ENCODE peak calls at places on chromosomes 16 and 17, in nine cellular contexts. K is AG10803, Z is progenitor cell of endocrine pancreas, U is endothelial cell, H is neural progenitor cell, P is pancreas, C is fibroblast of mammary gland, I is esophagus squamous epithelium, R is brain microvascular endothelial cell. W is an unnamed sample.
A peak's percentile ranks its signal among the peaks of the same experiment; 100 is the strongest.

GRCh38 chr16:2584742-2585650 is 47.2 kb downstream of the PDPK1 start:
- DNase-seq in K (peak; percentile 27), Z (no peak), U (no peak), H (no peak), P (peak; percentile 55), C (peak; percentile 36), I (no peak), R (no peak), W (no peak)

GRCh38 chr17:52524238-52524637 is 365.7 kb upstream of the CA10 start:
- DNase-seq in K (no peak), Z (no peak), U (no peak), H (no peak), P (no peak), C (no peak), I (no peak), R (no peak), W (no peak)

GRCh38 chr16:14378131-14378551 is 251.9 kb downstream of the PARN start:
- DNase-seq in K (peak; percentile 95), Z (no peak), U (no peak), H (no peak), P (no peak), C (peak; percentile 93), I (no peak), R (no peak), W (no peak)

GRCh38 chr16:69169051-69169450 is 17.9 kb upstream of the SNTB2 start:
- DNase-seq in K (no peak), Z (no peak), U (no peak), H (no peak), P (no peak), C (no peak), I (no peak), R (no peak), W (no peak)

GRCh38 chr17:5942687-5943086 is 127.5 kb upstream of the WSCD1 start:
- DNase-seq in K (no peak), Z (no peak), U (peak; percentile 10), H (no peak), P (no peak), C (no peak), I (no peak), R (no peak), W (no peak)

GRCh38 chr16:81939164-81940067 is 71.9 kb downstream of the SDR42E1 start:
- DNase-seq in K (no peak), Z (no peak), U (peak; percentile 26), H (peak; percentile 57), P (no peak), C (no peak), I (no peak), R (no peak), W (no peak)

GRCh38 chr16:72921106-72921505 is 126.8 kb downstream of the ZFHX3 start:
- DNase-seq in K (no peak), Z (no peak), U (no peak), H (no peak), P (no peak), C (no peak), I (no peak), R (no peak), W (no peak)

GRCh38 chr16:1933097-1933661 is 9.8 kb downstream of the MSRB1 start:
- DNase-seq in K (no peak), Z (no peak), U (no peak), H (no peak), P (peak; percentile 84), C (no peak), I (no peak), R (no peak), W (peak; percentile 30)

GRCh38 chr17:56812971-56813388 is 20.7 kb downstream of the C17orf67 start:
- DNase-seq in K (no peak), Z (no peak), U (no peak), H (no peak), P (no peak), C (no peak), I (no peak), R (no peak), W (no peak)

GRCh38 chr16:27434141-27435051 is 32.4 kb downstream of the IL21R start:
- DNase-seq in K (no peak), Z (no peak), U (no peak), H (no peak), P (no peak), C (no peak), I (no peak), R (no peak), W (peak; percentile 6)

GRCh38 chr16:70653809-70654771 is 7.7 kb downstream of the IL34 start:
- DNase-seq in K (peak; percentile 77), Z (peak; percentile 74), U (peak; percentile 89), H (peak; percentile 84), P (peak; percentile 74), C (peak; percentile 84), I (no peak), R (peak; percentile 83), W (peak; percentile 85)

GRCh38 chr16:85568519-85568918 is 44.6 kb upstream of the GSE1 start:
- DNase-seq in K (no peak), Z (no peak), U (no peak), H (no peak), P (peak; percentile 40), C (no peak), I (no peak), R (no peak), W (no peak)

GRCh38 chr17:47999612-48000011 is 28.7 kb downstream of the CDK5RAP3 start:
- DNase-seq in K (peak; percentile 42), Z (no peak), U (no peak), H (no peak), P (no peak), C (peak; percentile 60), I (no peak), R (no peak), W (no peak)

GRCh38 chr17:60827920-60828319 is 150.3 kb downstream of the BCAS3 start:
- DNase-seq in K (peak; percentile 77), Z (no peak), U (no peak), H (no peak), P (no peak), C (peak; percentile 38), I (no peak), R (no peak), W (no peak)

GRCh38 chr16:861446-861845 is 60.9 kb upstream of the GNG13 start:
- DNase-seq in K (no peak), Z (no peak), U (no peak), H (no peak), P (no peak), C (no peak), I (no peak), R (no peak), W (no peak)

GRCh38 chr17:65634533-65634932 is 73.1 kb upstream of the AXIN2 start:
- DNase-seq in K (no peak), Z (no peak), U (no peak), H (no peak), P (no peak), C (no peak), I (no peak), R (no peak), W (no peak)

GRCh38 chr16:527015-527903 is at the start of gene CAPN15:
- DNase-seq in K (peak; percentile 83), Z (peak; percentile 85), U (peak; percentile 86), H (peak; percentile 95), P (peak; percentile 97), C (peak; percentile 74), I (no peak), R (peak; percentile 69), W (peak; percentile 93)

GRCh38 chr17:64984776-64985521 is 65.7 kb upstream of the LRRC37A3 start:
- DNase-seq in K (peak; percentile 62), Z (no peak), U (no peak), H (no peak), P (no peak), C (peak; percentile 16), I (no peak), R (no peak), W (no peak)

GRCh38 chr17:82692268-82692667 is 6.2 kb downstream of the RAB40B start:
- DNase-seq in K (no peak), Z (no peak), U (no peak), H (no peak), P (peak; percentile 34), C (no peak), I (no peak), R (no peak), W (no peak)

GRCh38 chr16:66961065-66961744 is at the start of gene CES3:
- DNase-seq in K (peak; percentile 60), Z (peak; percentile 60), U (peak; percentile 83), H (peak; percentile 91), P (peak; percentile 89), C (peak; percentile 59), I (no peak), R (peak; percentile 67), W (peak; percentile 89)

GRCh38 chr16:29962344-29962994 is 590 bp downstream of the TMEM219 start:
- DNase-seq in K (peak; percentile 45), Z (no peak), U (peak; percentile 23), H (no peak), P (no peak), C (peak; percentile 40), I (no peak), R (no peak), W (no peak)

GRCh38 chr16:25390761-25391160 is 133.1 kb upstream of the ZKSCAN2 start:
- DNase-seq in K (no peak), Z (no peak), U (no peak), H (no peak), P (no peak), C (no peak), I (no peak), R (no peak), W (no peak)

GRCh38 chr16:25395528-25395927 is 137.9 kb upstream of the ZKSCAN2 start:
- DNase-seq in K (no peak), Z (no peak), U (no peak), H (no peak), P (no peak), C (no peak), I (no peak), R (no peak), W (no peak)
- TF ChIP-seq CTCF in K (no peak), Z (no peak), U (peak; percentile 17), H (peak; percentile 39), P (no peak), C (no peak), I (no peak), R (no peak), W (no peak)

GRCh38 chr17:74408262-74408661 is 23.6 kb upstream of the GPRC5C start:
- DNase-seq in K (peak; percentile 6), Z (no peak), U (no peak), H (no peak), P (no peak), C (peak; percentile 77), I (no peak), R (peak; percentile 11), W (no peak)
- TF ChIP-seq CTCF in K (no peak), Z (no peak), U (no peak), H (no peak), P (no peak), C (peak; percentile 7), I (no peak), R (no peak), W (no peak)

GRCh38 chr16:10930755-10931093 is 11.5 kb downstream of the DEXI start:
- DNase-seq in K (no peak), Z (no peak), U (no peak), H (no peak), P (no peak), C (no peak), I (no peak), R (no peak), W (peak; percentile 33)
- TF ChIP-seq CTCF in K (no peak), Z (no peak), U (no peak), H (peak; percentile 16), P (no peak), C (no peak), I (no peak), R (peak; percentile 18), W (no peak)

DNA sequence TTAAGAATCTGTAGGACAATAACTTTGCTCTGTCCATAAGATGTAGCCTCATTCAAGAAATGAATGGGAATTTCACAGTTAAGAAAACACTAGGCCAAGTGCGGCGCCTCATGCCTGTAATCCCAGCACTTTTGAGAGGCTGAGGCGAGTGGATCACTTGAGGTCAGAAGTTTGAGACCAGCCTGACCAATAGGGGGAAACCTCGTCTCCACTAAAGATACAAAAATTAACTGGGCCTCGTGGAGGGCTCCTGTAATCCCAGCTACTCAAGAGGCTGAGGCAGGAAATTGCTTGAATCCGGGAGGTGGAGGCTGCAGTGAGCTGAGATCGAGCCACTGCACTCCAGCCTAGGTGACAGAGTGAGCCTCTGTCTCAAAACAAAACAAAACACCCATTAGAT is 19.9 kb upstream of the RSL1D1 start:
- DNase-seq in K (peak; percentile 49), Z (no peak), U (peak; percentile 45), H (peak; percentile 46), P (no peak), C (peak; percentile 70), I (no peak), R (peak; percentile 23), W (no peak)
- TF ChIP-seq CTCF in K (peak; percentile 38), Z (peak; percentile 13), U (peak; percentile 20), H (peak; percentile 43), P (no peak), C (peak; percentile 17), I (no peak), R (peak; percentile 29), W (peak; percentile 19)